ENCODE peak calls at places on chromosome 5, in nine cellular contexts. J is GM06990; X is HEK293T; O is GM18507; V is upper lobe of right lung; H is CD4-positive, alpha-beta memory T cell; T is EL; A is NCI-H446; K is SK-MEL-5. G is an unnamed sample.

GRCh38 chr5:84274585-84275468 is 109.9 kb downstream of the EDIL3 start:
- DNase-seq in J (no peak), X (peak), O (no peak), V (no peak), H (no peak), T (peak), A (peak), K (peak), G (peak)

GRCh38 chr5:53001541-53001940 is 12.4 kb downstream of the ITGA2 start:
- DNase-seq in J (no peak), X (no peak), O (no peak), V (no peak), H (no peak), T (no peak), A (no peak), K (no peak), G (no peak)

GRCh38 chr5:55073211-55073610 is 29.2 kb upstream of the GZMA start:
- DNase-seq in J (no peak), X (no peak), O (no peak), V (no peak), H (no peak), T (no peak), A (no peak), K (no peak), G (no peak)

GRCh38 chr5:149397530-149397929 is 18.4 kb upstream of the IL17B start:
- DNase-seq in J (no peak), X (no peak), O (no peak), V (no peak), H (no peak), T (peak), A (no peak), K (no peak), G (no peak)

GRCh38 chr5:433836-434235 is 9.1 kb upstream of the EXOC3 start:
- DNase-seq in J (no peak), X (no peak), O (no peak), V (no peak), H (no peak), T (no peak), A (no peak), K (no peak), G (no peak)

GRCh38 chr5:78490709-78491485 is 130.5 kb downstream of the SCAMP1 start:
- DNase-seq in J (no peak), X (no peak), O (no peak), V (no peak), H (no peak), T (no peak), A (no peak), K (no peak), G (no peak)

GRCh38 chr5:151070449-151070848 is 10.4 kb downstream of the TNIP1 start:
- DNase-seq in J (no peak), X (no peak), O (no peak), V (no peak), H (no peak), T (peak), A (no peak), K (no peak), G (no peak)

GRCh38 chr5:40514986-40515385 is 164.7 kb upstream of the PTGER4 start:
- DNase-seq in J (no peak), X (no peak), O (no peak), V (no peak), H (peak), T (no peak), A (no peak), K (no peak), G (no peak)

GRCh38 chr5:94646758-94647157 is 28.3 kb downstream of the SLF1 start:
- DNase-seq in J (no peak), X (no peak), O (no peak), V (no peak), H (no peak), T (no peak), A (no peak), K (no peak), G (no peak)

GRCh38 chr5:116766470-116766947 is 191.9 kb upstream of the SEMA6A start:
- DNase-seq in J (peak), X (peak), O (peak), V (no peak), H (no peak), T (peak), A (peak), K (peak), G (no peak)

GRCh38 chr5:100448250-100448649 is 86.9 kb upstream of the FAM174A start:
- DNase-seq in J (no peak), X (no peak), O (no peak), V (no peak), H (no peak), T (no peak), A (no peak), K (no peak), G (no peak)

GRCh38 chr5:174755103-174755502 is 30.7 kb downstream of the MSX2 start:
- DNase-seq in J (no peak), X (no peak), O (no peak), V (no peak), H (no peak), T (peak), A (no peak), K (peak), G (peak)

GRCh38 chr5:152514827-152515397 is 109.8 kb upstream of the NMUR2 start:
- DNase-seq in J (no peak), X (peak), O (no peak), V (no peak), H (no peak), T (peak), A (peak), K (peak), G (peak)

GRCh38 chr5:126015244-126016054 is 407.8 kb upstream of the GRAMD2B start:
- DNase-seq in J (no peak), X (peak), O (no peak), V (no peak), H (no peak), T (peak), A (peak), K (peak), G (no peak)